ENCODE peak calls at places on chromosomes 2 and 18, in seven cellular contexts. X, B, A, N, T, Q and G are unnamed samples.

GRCh38 chr2:108535380-108535677 is 1.1 kb downstream of the LIMS1 start:
- DNase-seq in T (no peak), Q (no peak), X (no peak), N (no peak), A (peak), B (no peak), G (no peak)

GRCh38 chr18:78659748-78660147 is 319.9 kb upstream of the SALL3 start:
- DNase-seq in N (no peak), Q (no peak), B (no peak), T (no peak), A (no peak), X (no peak), G (no peak)

GRCh38 chr2:168686485-168687191 is 115.8 kb upstream of the NOSTRIN start:
- DNase-seq in Q (no peak), A (peak), N (no peak), X (no peak), T (no peak), B (no peak), G (no peak)

GRCh38 chr18:56468379-56468778 is 170.0 kb downstream of the TXNL1 start:
- DNase-seq in B (no peak), X (no peak), T (no peak), Q (no peak), N (no peak), A (no peak), G (no peak)

GRCh38 chr2:73931531-73932500 is 5.1 kb downstream of the DGUOK start:
- DNase-seq in T (no peak), Q (no peak), X (no peak), B (no peak), A (peak), N (peak), G (no peak)

GRCh38 chr2:171723724-171724683 is 36.7 kb downstream of the DYNC1I2 start:
- DNase-seq in Q (peak), X (no peak), A (peak), N (no peak), B (no peak), T (no peak), G (peak)

GRCh38 chr18:77557030-77557429 is 307.4 kb downstream of the GALR1 start:
- DNase-seq in T (no peak), N (no peak), B (no peak), Q (no peak), X (no peak), A (peak), G (no peak)

GRCh38 chr2:238851751-238852150 is 3.9 kb downstream of the TWIST2 start:
- DNase-seq in Q (no peak), A (no peak), N (no peak), B (no peak), T (no peak), X (no peak), G (no peak)

GRCh38 chr2:140643761-140644187 is 1487.0 kb downstream of the LRP1B start:
- DNase-seq in A (peak), B (no peak), Q (no peak), N (no peak), X (no peak), T (no peak), G (peak)

GRCh38 chr2:235187806-235188205 is 236.0 kb downstream of the SH3BP4 start:
- DNase-seq in T (no peak), N (no peak), Q (no peak), A (no peak), B (no peak), X (no peak), G (no peak)

GRCh38 chr18:74981476-74981875 is 227.5 kb downstream of the PTGR3 start:
- DNase-seq in Q (no peak), A (no peak), T (no peak), B (no peak), X (no peak), N (no peak), G (no peak)

GRCh38 chr2:233486778-233487552 is 79.6 kb downstream of the USP40 start:
- DNase-seq in X (no peak), N (no peak), T (no peak), B (no peak), Q (no peak), A (peak), G (no peak)

GRCh38 chr2:239609162-239609561 is 208.3 kb upstream of the HDAC4 start:
- DNase-seq in X (no peak), Q (no peak), A (no peak), B (no peak), N (peak), T (peak), G (no peak)

GRCh38 chr2:176297067-176297466 is 27.8 kb downstream of the MTX2 start:
- DNase-seq in T (no peak), A (no peak), X (no peak), N (no peak), B (no peak), Q (no peak), G (no peak)

GRCh38 chr18:21453512-21453862 is 147.0 kb downstream of the ESCO1 start:
- DNase-seq in Q (no peak), T (no peak), N (no peak), A (peak), X (no peak), B (no peak), G (no peak)

GRCh38 chr2:44952143-44952805 is 10.8 kb downstream of the SIX3 start:
- DNase-seq in N (peak), T (no peak), B (peak), X (peak), A (peak), Q (peak), G (peak)

GRCh38 chr2:128292599-128293425 is 25.9 kb downstream of the HS6ST1 start:
- DNase-seq in B (no peak), T (no peak), Q (no peak), A (no peak), X (no peak), N (no peak), G (no peak)

GRCh38 chr18:10771053-10771709 is 245.4 kb downstream of the NAPG start:
- DNase-seq in N (no peak), B (no peak), A (peak), T (no peak), X (peak), Q (no peak), G (no peak)

GRCh38 chr2:25354116-25354515 is 12.4 kb upstream of the DNMT3A start:
- DNase-seq in N (no peak), T (no peak), A (no peak), B (no peak), X (no peak), Q (no peak), G (no peak)

GRCh38 chr2:119769645-119770044 is 9.9 kb downstream of the PTPN4 start:
- DNase-seq in T (no peak), A (no peak), X (no peak), Q (no peak), N (no peak), B (no peak), G (no peak)

GRCh38 chr2:98585386-98585785 is 22.9 kb downstream of the COA5 start:
- DNase-seq in T (no peak), N (peak), X (no peak), A (no peak), Q (no peak), B (no peak), G (no peak)

GRCh38 chr2:147374410-147374811 is 470.4 kb upstream of the ACVR2A start:
- DNase-seq in Q (no peak), T (no peak), A (no peak), X (no peak), B (no peak), N (no peak), G (no peak)

GRCh38 chr18:67266591-67267237 is 249.8 kb downstream of the DSEL start:
- DNase-seq in A (peak), N (no peak), X (no peak), Q (no peak), B (no peak), T (no peak), G (no peak)